ENCODE peak calls at places on chromosomes 7 and 10, in nine cellular contexts. J is non-pigmented ciliary epithelial cell; D is CD4-positive, alpha-beta memory T cell; L is T-cell; I is A549; R is WTC11; N is T-helper 2 cell; E is Peyer's patch; Y is fibroblast of lung. P is an unnamed sample.

GRCh38 chr10:73590881-73591577 is at the start of gene USP54:
- DNase-seq in J (peak), I (no peak), L (no peak), Y (peak), E (no peak), D (peak), N (no peak), R (no peak), P (no peak)

GRCh38 chr10:7408003-7408493 is 2.8 kb downstream of the SFMBT2 start:
- DNase-seq in N (peak), Y (peak), D (peak), I (no peak), R (peak), J (no peak), L (peak), E (peak), P (peak)

GRCh38 chr7:142898377-142899235 is 13.1 kb upstream of the TRPV6 start:
- DNase-seq in L (no peak), N (no peak), J (no peak), E (no peak), R (no peak), Y (no peak), I (no peak), D (no peak), P (no peak)

GRCh38 chr7:17706734-17707133 is 233.6 kb downstream of the SNX13 start:
- DNase-seq in D (peak), Y (peak), J (peak), L (peak), E (no peak), R (peak), N (no peak), I (peak), P (no peak)

GRCh38 chr7:142813262-142813661 is 41.6 kb upstream of the EPHB6 start:
- DNase-seq in R (peak), J (peak), D (no peak), E (no peak), I (no peak), L (no peak), Y (no peak), N (no peak), P (no peak)

GRCh38 chr10:88913803-88914202 is 33.8 kb downstream of the STAMBPL1 start:
- DNase-seq in E (no peak), I (no peak), N (no peak), R (no peak), D (no peak), L (no peak), Y (no peak), J (no peak), P (no peak)

GRCh38 chr7:596071-596818 is 76.6 kb upstream of the PDGFA start:
- DNase-seq in N (no peak), J (no peak), Y (no peak), I (no peak), E (no peak), R (no peak), D (no peak), L (no peak), P (no peak)

GRCh38 chr7:151830121-151830815 is 46.6 kb downstream of the PRKAG2 start:
- DNase-seq in N (no peak), D (no peak), E (no peak), Y (no peak), L (no peak), J (no peak), R (no peak), I (no peak), P (no peak)

GRCh38 chr10:29583674-29584073 is 51.1 kb downstream of the SVIL start:
- DNase-seq in N (no peak), R (no peak), L (no peak), J (no peak), D (no peak), Y (no peak), E (no peak), I (no peak), P (no peak)

GRCh38 chr7:45915606-45916005 is 5.5 kb downstream of the IGFBP3 start:
- DNase-seq in D (no peak), L (no peak), Y (no peak), J (no peak), R (no peak), I (no peak), N (no peak), E (no peak), P (no peak)

GRCh38 chr10:10475812-10476211 is 541.9 kb upstream of the CELF2 start:
- DNase-seq in E (no peak), R (no peak), L (no peak), Y (no peak), J (no peak), I (no peak), D (no peak), N (no peak), P (no peak)

GRCh38 chr7:38318803-38319416 is 45.5 kb upstream of the TARP start:
- DNase-seq in Y (peak), I (peak), R (peak), E (peak), D (no peak), J (peak), L (no peak), N (no peak), P (no peak)

GRCh38 chr10:91683976-91684375 is 51.1 kb upstream of the PPP1R3C start:
- DNase-seq in D (no peak), L (no peak), R (no peak), E (no peak), J (peak), I (peak), N (no peak), Y (peak), P (no peak)

GRCh38 chr7:24932815-24933214 is 47.2 kb downstream of the OSBPL3 start:
- DNase-seq in N (no peak), J (no peak), D (no peak), E (no peak), I (no peak), R (no peak), L (no peak), Y (no peak), P (peak)

GRCh38 chr10:12645449-12645848 is 296.1 kb downstream of the CAMK1D start:
- DNase-seq in N (no peak), L (no peak), R (no peak), J (no peak), E (no peak), I (no peak), D (no peak), Y (no peak), P (no peak)

GRCh38 chr10:112953760-112954159 is 3.7 kb downstream of the TCF7L2 start:
- DNase-seq in R (no peak), J (no peak), E (no peak), D (no peak), L (no peak), I (no peak), Y (peak), N (no peak), P (no peak)

GRCh38 chr7:92158660-92159575 is 20.0 kb downstream of the LRRD1 start:
- DNase-seq in J (peak), R (no peak), Y (peak), E (no peak), I (no peak), N (no peak), D (no peak), L (no peak), P (no peak)

GRCh38 chr7:139776486-139777303 is 1.1 kb downstream of the HIPK2 start:
- DNase-seq in L (peak), N (peak), D (peak), J (peak), R (no peak), E (peak), I (peak), Y (peak), P (peak)

GRCh38 chr7:29369909-29370488 is 175.4 kb downstream of the CHN2 start:
- DNase-seq in N (no peak), Y (no peak), E (no peak), I (no peak), L (no peak), R (no peak), D (no peak), J (no peak), P (no peak)

GRCh38 chr10:92799591-92799990 is 48.7 kb upstream of the EXOC6 start:
- DNase-seq in R (no peak), I (no peak), D (no peak), J (no peak), E (no peak), Y (peak), L (no peak), N (no peak), P (no peak)

GRCh38 chr7:74372511-74373111 is 81.1 kb upstream of the GTF2IRD1 start:
- DNase-seq in I (no peak), E (no peak), J (no peak), D (no peak), L (no peak), N (no peak), R (peak), Y (peak), P (no peak)

GRCh38 chr10:68052463-68052862 is 22.6 kb downstream of the HERC4 start:
- DNase-seq in L (no peak), N (no peak), I (no peak), E (no peak), R (no peak), J (no peak), Y (no peak), D (no peak), P (no peak)

GRCh38 chr10:49106451-49106850 is 8.9 kb downstream of the VSTM4 start:
- DNase-seq in R (no peak), Y (no peak), N (no peak), E (no peak), L (no peak), I (no peak), D (no peak), J (no peak), P (no peak)

GRCh38 chr10:18469125-18469524 is 182.3 kb downstream of the NSUN6 start:
- DNase-seq in J (no peak), D (no peak), E (no peak), R (no peak), Y (no peak), L (no peak), N (no peak), I (no peak), P (no peak)

GRCh38 chr10:102540023-102540422 is 36.3 kb downstream of the SUFU start:
- DNase-seq in L (no peak), R (no peak), E (no peak), D (no peak), Y (peak), J (no peak), N (no peak), I (peak), P (no peak)

GRCh38 chr7:13874783-13875182 is 114.7 kb downstream of the ETV1 start:
- DNase-seq in Y (peak), L (no peak), J (peak), D (peak), R (no peak), N (no peak), E (no peak), I (no peak), P (no peak)

GRCh38 chr7:117715784-117716445 is 157.3 kb downstream of the CTTNBP2 start:
- DNase-seq in E (peak), N (no peak), J (peak), R (peak), D (no peak), L (no peak), I (peak), Y (peak), P (no peak)

GRCh38 chr10:72976886-72977285 is 22.3 kb upstream of the PLA2G12B start:
- DNase-seq in L (no peak), N (no peak), R (no peak), D (no peak), J (no peak), I (no peak), Y (no peak), E (no peak), P (no peak)

GRCh38 chr7:2032030-2032875 is 200.5 kb downstream of the MAD1L1 start:
- DNase-seq in D (no peak), Y (peak), R (no peak), I (no peak), J (no peak), N (no peak), E (no peak), L (no peak), P (no peak)

GRCh38 chr10:44352316-44353127 is 32.4 kb downstream of the CXCL12 start:
- DNase-seq in I (no peak), E (peak), N (no peak), Y (peak), D (no peak), L (no peak), J (no peak), R (no peak), P (no peak)

GRCh38 chr7:41027428-41028115 is 675.3 kb downstream of the INHBA start:
- DNase-seq in J (peak), L (no peak), I (peak), R (no peak), E (no peak), D (no peak), N (no peak), Y (peak), P (no peak)

GRCh38 chr7:100589341-100589935 is 3.3 kb downstream of the FBXO24 start:
- DNase-seq in N (no peak), E (no peak), L (no peak), Y (no peak), D (no peak), I (no peak), J (no peak), R (peak), P (no peak)

GRCh38 chr10:31083765-31084184 is 52.1 kb upstream of the ZNF438 start:
- DNase-seq in I (peak), L (peak), J (no peak), D (peak), N (peak), Y (peak), R (peak), E (peak), P (no peak)

GRCh38 chr7:19982841-19983835 is 209.7 kb upstream of the TMEM196 start:
- DNase-seq in L (no peak), E (peak), R (peak), I (no peak), D (no peak), J (peak), Y (peak), N (no peak), P (no peak)

GRCh38 chr10:87864497-87865059 is 1.2 kb downstream of the PTEN start:
- DNase-seq in E (no peak), N (no peak), I (no peak), D (no peak), R (no peak), J (no peak), Y (no peak), L (no peak), P (no peak)

GRCh38 chr7:39695852-39696586 is 72.6 kb downstream of the RALA start:
- DNase-seq in Y (no peak), L (no peak), R (no peak), E (no peak), I (no peak), D (no peak), J (no peak), N (no peak), P (no peak)

GRCh38 chr10:7826971-7827370 is 8.7 kb downstream of the TAF3 start:
- DNase-seq in L (no peak), N (no peak), D (no peak), E (no peak), J (peak), I (peak), R (no peak), Y (peak), P (no peak)

GRCh38 chr7:14321947-14322346 is 332.5 kb upstream of the ETV1 start:
- DNase-seq in R (no peak), N (no peak), D (no peak), I (no peak), L (no peak), Y (no peak), E (no peak), J (no peak), P (no peak)

GRCh38 chr7:132541656-132542055 is 34.6 kb downstream of the PLXNA4 start:
- DNase-seq in D (no peak), I (no peak), R (no peak), N (no peak), J (no peak), L (no peak), E (no peak), Y (no peak), P (no peak)